ENCODE peak calls at places on chromosome 16, in seven cellular contexts. R is HCT116; D is A549; C is breast epithelium; J is GM23248; T is CD8-positive, alpha-beta T cell; O is prostate gland. I is an unnamed sample. For H3K4me1, the result is how much of the 10 kb centered on the place peaks cover.

GRCh38 chr16:87058728-87059250 is 258.4 kb downstream of the C16orf95 start:
- DNase-seq in R (no peak), D (no peak), C (no peak), J (no peak), T (no peak), O (no peak), I (no peak)

GRCh38 chr16:76787394-76787793 is 403.6 kb upstream of the MON1B start:
- DNase-seq in R (no peak), D (no peak), C (no peak), J (no peak), T (no peak), O (no peak), I (no peak)

GRCh38 chr16:49876716-49877129 is 20.8 kb upstream of the ZNF423 start:
- DNase-seq in R (no peak), D (peak), C (peak), J (peak), T (no peak), O (no peak), I (peak)

GRCh38 chr16:30652718-30653117 is 2.0 kb downstream of the PRR14 start:
- DNase-seq in R (no peak), D (no peak), C (no peak), J (no peak), T (no peak), O (no peak), I (no peak)

GRCh38 chr16:15996432-15997109 is 47.2 kb downstream of the ABCC1 start:
- DNase-seq in R (peak), D (peak), C (no peak), J (peak), T (no peak), O (no peak), I (peak)

GRCh38 chr16:60203525-60204124 is 1469.5 kb upstream of the GOT2 start:
- DNase-seq in R (no peak), D (peak), C (no peak), J (peak), T (no peak), O (no peak), I (no peak)

GRCh38 chr16:31480851-31481250 is 2.1 kb upstream of the SLC5A2 start:
- DNase-seq in R (no peak), D (no peak), C (no peak), J (no peak), T (no peak), O (no peak), I (no peak)

GRCh38 chr16:68190745-68191510 is 45.0 kb downstream of the ESRP2 start:
- DNase-seq in R (no peak), D (no peak), C (no peak), J (peak), T (no peak), O (no peak), I (no peak)

GRCh38 chr16:66346221-66346620 is 20.3 kb upstream of the CDH5 start:
- DNase-seq in R (no peak), D (no peak), C (no peak), J (no peak), T (no peak), O (no peak), I (no peak)

GRCh38 chr16:51880776-51881175 is 666.2 kb downstream of the TOX3 start:
- DNase-seq in R (no peak), D (peak), C (no peak), J (peak), T (no peak), O (no peak), I (no peak)

GRCh38 chr16:83720981-83721380 is 86.8 kb upstream of the HSBP1 start:
- DNase-seq in R (no peak), D (no peak), C (no peak), J (no peak), T (no peak), O (no peak), I (no peak)

DNA sequence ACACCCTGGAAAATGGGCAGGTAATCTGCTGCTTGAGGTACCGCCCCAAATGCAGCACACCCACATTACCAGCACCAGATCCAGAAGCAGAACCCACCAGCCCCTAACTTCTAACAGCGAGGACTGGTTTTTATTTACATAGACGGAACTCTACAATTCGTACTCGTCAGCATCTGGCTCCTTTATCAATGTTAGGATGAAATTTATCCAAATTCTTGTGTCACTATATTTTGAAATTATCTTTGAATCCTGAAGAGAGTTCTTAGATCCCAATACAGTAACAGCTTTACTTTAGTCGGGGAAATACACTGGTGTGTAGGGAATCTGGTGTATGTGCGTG is 332 bp upstream of the ALG1 start:
- DNase-seq in R (no peak), D (no peak), C (no peak), J (no peak), T (no peak), O (no peak), I (no peak)
- H3K4me3 ChIP-seq in R (peak), D (peak), C (peak), J (peak), T (peak), O (peak), I (peak)

GRCh38 chr16:10892782-10893181 is 15.8 kb downstream of the CIITA start:
- DNase-seq in R (no peak), D (no peak), C (no peak), J (no peak), T (no peak), O (no peak), I (no peak)
- H3K4me1 ChIP-seq in R (under half), D (under half), C (under half), J (under half), T (under half), O (under half), I (under half)

GRCh38 chr16:70683146-70683944 is 2.5 kb downstream of the MTSS2 start:
- DNase-seq in R (no peak), D (no peak), C (no peak), J (no peak), T (no peak), O (no peak), I (peak)
- H3K27ac ChIP-seq in R (peak), D (peak), C (peak), J (no peak), T (no peak), O (peak), I (no peak)

GRCh38 chr16:56618138-56618537 is 7.4 kb upstream of the MT1E start:
- DNase-seq in R (no peak), D (no peak), C (no peak), J (no peak), T (no peak), O (no peak), I (no peak)

GRCh38 chr16:56614549-56614991 is 6.2 kb downstream of the MT2A start:
- DNase-seq in R (no peak), D (peak), C (no peak), J (peak), T (no peak), O (no peak), I (no peak)

GRCh38 chr16:56615353-56615752 is 7.0 kb downstream of the MT2A start:
- DNase-seq in R (no peak), D (no peak), C (no peak), J (peak), T (no peak), O (no peak), I (no peak)

GRCh38 chr16:56617212-56618085 is 8.1 kb upstream of the MT1E start:
- DNase-seq in R (no peak), D (no peak), C (peak), J (peak), T (no peak), O (peak), I (peak)

DNA sequence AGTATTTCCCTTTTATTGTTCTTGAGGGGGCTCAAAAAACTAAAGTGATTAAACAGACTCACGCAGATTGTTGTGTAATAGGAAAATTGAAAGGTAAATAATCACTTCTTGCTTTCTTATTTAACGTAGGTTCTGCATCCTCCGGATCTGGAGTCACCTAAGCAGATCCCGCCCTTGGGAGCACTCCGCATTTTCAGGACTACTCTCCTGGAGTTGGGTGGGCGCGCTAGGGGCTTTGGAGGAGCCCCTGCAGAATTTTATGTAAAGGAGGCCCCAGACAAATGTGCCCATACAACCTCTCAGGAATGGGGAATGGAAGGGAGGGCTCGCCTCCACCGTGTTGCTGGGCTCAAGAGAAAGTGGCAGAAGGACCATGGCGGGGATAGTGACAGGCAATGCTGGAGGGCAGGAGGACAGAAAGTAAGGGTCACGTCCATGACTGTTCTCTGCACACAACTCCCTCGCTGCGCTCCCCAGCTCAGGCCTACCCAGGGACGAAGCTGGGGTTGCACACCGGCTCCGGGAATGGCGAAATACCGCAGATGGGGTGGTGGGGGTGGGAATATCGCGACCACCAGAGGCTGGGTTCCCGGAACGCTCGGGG is 8.3 kb downstream of the MT2A start:
- DNase-seq in R (no peak), D (no peak), C (no peak), J (no peak), T (no peak), O (no peak), I (no peak)
- H3K4me3 ChIP-seq in R (no peak), D (no peak), C (peak), J (peak), T (peak), O (peak), I (no peak)

GRCh38 chr16:25014500-25015147 is 545 bp downstream of the ARHGAP17 start:
- DNase-seq in R (no peak), D (peak), C (peak), J (peak), T (peak), O (peak), I (peak)
- H3K4me1 ChIP-seq in R (under half), D (under half), C (under half), J (under half), T (half or more), O (under half), I (under half)

GRCh38 chr16:75239463-75240122 is 11.8 kb downstream of the BCAR1 start:
- DNase-seq in R (no peak), D (no peak), C (no peak), J (no peak), T (no peak), O (no peak), I (no peak)
- H3K27ac ChIP-seq in R (peak), D (peak), C (peak), J (peak), T (no peak), O (peak), I (peak)

GRCh38 chr16:75750516-75750915 is 24.2 kb upstream of the CPHXL start:
- DNase-seq in R (no peak), D (no peak), C (no peak), J (no peak), T (no peak), O (no peak), I (no peak)
- H3K4me3 ChIP-seq in R (no peak), D (no peak), C (no peak), J (no peak), T (no peak), O (no peak), I (no peak)

DNA sequence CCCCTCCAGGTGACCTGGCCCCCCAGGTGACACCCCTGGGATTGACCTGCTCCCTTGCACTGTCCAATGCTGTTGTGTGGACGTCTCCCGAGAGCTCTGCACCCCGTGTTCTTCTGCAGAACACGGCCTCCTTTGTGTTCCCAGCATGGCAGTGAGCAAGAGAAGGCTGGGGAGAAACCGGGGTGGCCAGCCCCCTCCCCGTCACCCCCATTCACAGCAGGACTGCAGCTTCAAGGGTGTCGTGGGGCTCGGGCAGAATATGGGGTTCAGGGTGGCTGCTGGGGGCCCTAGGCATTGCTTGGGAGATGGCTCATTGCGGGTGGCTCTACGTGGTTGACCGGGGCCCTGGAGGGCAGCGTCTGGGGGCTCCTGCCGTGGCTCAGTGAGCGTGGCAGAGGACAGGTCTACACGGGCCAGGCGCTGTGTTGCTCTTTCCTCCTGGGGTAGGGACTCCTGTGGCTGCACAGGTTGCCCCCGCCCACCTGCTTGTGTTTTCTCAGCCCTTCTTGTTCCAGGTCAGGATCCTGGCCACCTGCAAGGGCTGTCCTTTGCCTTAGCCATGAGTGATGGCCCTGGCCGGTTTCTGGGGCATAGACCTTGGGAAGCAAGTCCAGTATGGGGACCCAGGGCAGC is 12.5 kb downstream of the GSE1 start:
- DNase-seq in R (no peak), D (no peak), C (no peak), J (no peak), T (no peak), O (no peak), I (no peak)
- H3K4me1 ChIP-seq in R (under half), D (under half), C (under half), J (under half), T (half or more), O (under half), I (under half)

GRCh38 chr16:25257956-25258855 is 561 bp upstream of the ZKSCAN2 start:
- DNase-seq in R (peak), D (peak), C (peak), J (peak), T (peak), O (peak), I (peak)

GRCh38 chr16:25260416-25260815 is 2.8 kb upstream of the ZKSCAN2 start:
- DNase-seq in R (no peak), D (no peak), C (no peak), J (peak), T (no peak), O (no peak), I (no peak)

GRCh38 chr16:25257504-25257955 is at the start of gene ZKSCAN2:
- DNase-seq in R (peak), D (peak), C (peak), J (peak), T (peak), O (peak), I (peak)

GRCh38 chr16:25258856-25259179 is 1.2 kb upstream of the ZKSCAN2 start:
- DNase-seq in R (no peak), D (no peak), C (no peak), J (no peak), T (no peak), O (no peak), I (no peak)

GRCh38 chr16:25256821-25257503 is 683 bp downstream of the ZKSCAN2 start:
- DNase-seq in R (no peak), D (peak), C (no peak), J (peak), T (no peak), O (peak), I (no peak)
- H3K27ac ChIP-seq in R (peak), D (peak), C (peak), J (peak), T (peak), O (peak), I (no peak)

GRCh38 chr16:57798953-57799618 is 3.2 kb downstream of the KIFC3 start:
- DNase-seq in R (no peak), D (no peak), C (no peak), J (no peak), T (no peak), O (no peak), I (no peak)
- H3K4me3 ChIP-seq in R (no peak), D (peak), C (no peak), J (no peak), T (no peak), O (no peak), I (no peak)

I was measured in aorta.